ENCODE peak calls at places on chromosomes 13 and 19, in four cellular contexts. One of them, this sample, is unnamed.

GRCh38 chr13:100528820-100529219 is 59.8 kb downstream of the GGACT start:
- DNase-seq in IMR-90: no peak
- DNase-seq in H9: no peak
- DNase-seq in mesendoderm: no peak
- DNase-seq in this sample: no peak

GRCh38 chr19:10760268-10760944 is 42.5 kb downstream of the DNM2 start:
- DNase-seq in mesendoderm: peak; percentile 48
- DNase-seq in H9: no peak
- DNase-seq in IMR-90: no peak
- DNase-seq in this sample: no peak

GRCh38 chr13:30829145-30829544 is 76.9 kb upstream of the MEDAG start:
- DNase-seq in H9: no peak
- DNase-seq in mesendoderm: no peak
- DNase-seq in IMR-90: peak; percentile 82
- DNase-seq in this sample: no peak

GRCh38 chr19:36489920-36490415 is 607 bp upstream of the ZNF566 start:
- DNase-seq in H9: peak; percentile 96
- DNase-seq in mesendoderm: peak; percentile 99
- DNase-seq in IMR-90: peak; percentile 95
- DNase-seq in this sample: peak; percentile 93

GRCh38 chr19:18832331-18833140 is 777 bp downstream of the UPF1 start:
- DNase-seq in IMR-90: no peak
- DNase-seq in H9: peak; percentile 57
- DNase-seq in mesendoderm: peak; percentile 78
- DNase-seq in this sample: no peak

GRCh38 chr19:6220385-6221191 is 59.2 kb downstream of the MLLT1 start:
- DNase-seq in H9: no peak
- DNase-seq in IMR-90: peak; percentile 64
- DNase-seq in mesendoderm: no peak
- DNase-seq in this sample: no peak

GRCh38 chr19:44754743-44755066 is 6.2 kb downstream of the BCL3 start:
- DNase-seq in H9: no peak
- DNase-seq in IMR-90: no peak
- DNase-seq in mesendoderm: no peak
- DNase-seq in this sample: no peak

GRCh38 chr13:47027797-47028437 is 131.1 kb upstream of the HTR2A start:
- DNase-seq in H9: no peak
- DNase-seq in IMR-90: no peak
- DNase-seq in mesendoderm: peak; percentile 55
- DNase-seq in this sample: no peak

GRCh38 chr19:24086974-24087595 is at the start of gene ZNF254:
- DNase-seq in mesendoderm: peak; percentile 99
- DNase-seq in H9: peak; percentile 97
- DNase-seq in IMR-90: peak; percentile 95
- DNase-seq in this sample: peak; percentile 82

GRCh38 chr13:70960841-70961443 is 852.7 kb upstream of the KLHL1 start:
- DNase-seq in mesendoderm: peak; percentile 27
- DNase-seq in IMR-90: peak; percentile 13
- DNase-seq in H9: no peak
- DNase-seq in this sample: no peak

GRCh38 chr13:110340812-110341444 is 33.8 kb downstream of the COL4A2 start:
- DNase-seq in H9: no peak
- DNase-seq in IMR-90: peak; percentile 93
- DNase-seq in mesendoderm: peak; percentile 59
- DNase-seq in this sample: no peak

GRCh38 chr13:19083340-19083739 is 98.3 kb downstream of the TUBA3C start:
- DNase-seq in IMR-90: no peak
- DNase-seq in mesendoderm: no peak
- DNase-seq in H9: no peak
- DNase-seq in this sample: no peak

GRCh38 chr13:76523740-76524382 is 362.3 kb downstream of the KCTD12 start:
- DNase-seq in IMR-90: no peak
- DNase-seq in mesendoderm: peak; percentile 18
- DNase-seq in H9: no peak
- DNase-seq in this sample: no peak

GRCh38 chr13:31175847-31176536 is 14.3 kb upstream of the HSPH1 start:
- DNase-seq in H9: no peak
- DNase-seq in mesendoderm: no peak
- DNase-seq in IMR-90: no peak
- DNase-seq in this sample: no peak

GRCh38 chr13:38849316-38849715 is 141.3 kb downstream of the STOML3 start:
- DNase-seq in H9: no peak
- DNase-seq in IMR-90: no peak
- DNase-seq in mesendoderm: no peak
- DNase-seq in this sample: no peak

GRCh38 chr13:108595416-108596257 is 33.8 kb upstream of the MYO16 start:
- DNase-seq in mesendoderm: peak; percentile 23
- DNase-seq in IMR-90: no peak
- DNase-seq in H9: no peak
- DNase-seq in this sample: no peak

GRCh38 chr19:489418-490196 is 6.7 kb upstream of the MADCAM1 start:
- DNase-seq in mesendoderm: peak; percentile 63
- DNase-seq in IMR-90: peak; percentile 8
- DNase-seq in H9: peak; percentile 64
- DNase-seq in this sample: peak; percentile 73

GRCh38 chr13:38223093-38223492 is 126.6 kb upstream of the UFM1 start:
- DNase-seq in mesendoderm: peak; percentile 68
- DNase-seq in IMR-90: peak; percentile 1
- DNase-seq in H9: no peak
- DNase-seq in this sample: no peak

GRCh38 chr19:13024958-13025653 is 29.8 kb downstream of the NFIX start:
- DNase-seq in mesendoderm: peak; percentile 50
- DNase-seq in H9: peak; percentile 71
- DNase-seq in IMR-90: no peak
- DNase-seq in this sample: peak; percentile 72

GRCh38 chr13:68023838-68024581 is 793.9 kb upstream of the PCDH9 start:
- DNase-seq in IMR-90: no peak
- DNase-seq in H9: peak; percentile 27
- DNase-seq in mesendoderm: no peak
- DNase-seq in this sample: peak; percentile 7

GRCh38 chr19:3809881-3810707 is 23.9 kb upstream of the MATK start:
- DNase-seq in IMR-90: no peak
- DNase-seq in H9: no peak
- DNase-seq in mesendoderm: no peak
- DNase-seq in this sample: no peak

GRCh38 chr13:25085125-25085742 is 10.7 kb upstream of the PABPC3 start:
- DNase-seq in mesendoderm: peak; percentile 70
- DNase-seq in IMR-90: peak; percentile 26
- DNase-seq in H9: peak; percentile 54
- DNase-seq in this sample: no peak

GRCh38 chr19:16824658-16825311 is 4.4 kb upstream of the SIN3B start:
- DNase-seq in H9: no peak
- DNase-seq in mesendoderm: peak; percentile 58
- DNase-seq in IMR-90: peak; percentile 51
- DNase-seq in this sample: no peak

GRCh38 chr13:76330756-76331155 is 555.4 kb downstream of the KCTD12 start:
- DNase-seq in mesendoderm: no peak
- DNase-seq in H9: no peak
- DNase-seq in IMR-90: no peak
- DNase-seq in this sample: no peak

GRCh38 chr19:46626441-46626840 is 1.6 kb upstream of the PTGIR start:
- DNase-seq in H9: no peak
- DNase-seq in IMR-90: no peak
- DNase-seq in mesendoderm: no peak
- DNase-seq in this sample: no peak

GRCh38 chr19:46625731-46626130 is 842 bp upstream of the PTGIR start:
- DNase-seq in IMR-90: no peak
- DNase-seq in H9: no peak
- DNase-seq in mesendoderm: no peak
- DNase-seq in this sample: no peak

GRCh38 chr19:46623915-46624502 is 880 bp downstream of the PTGIR start:
- DNase-seq in mesendoderm: no peak
- DNase-seq in H9: no peak
- DNase-seq in IMR-90: no peak
- DNase-seq in this sample: no peak

GRCh38 chr19:46622118-46622446 is 2.8 kb downstream of the PTGIR start:
- DNase-seq in mesendoderm: no peak
- DNase-seq in IMR-90: no peak
- DNase-seq in H9: no peak
- DNase-seq in this sample: no peak

DNA sequence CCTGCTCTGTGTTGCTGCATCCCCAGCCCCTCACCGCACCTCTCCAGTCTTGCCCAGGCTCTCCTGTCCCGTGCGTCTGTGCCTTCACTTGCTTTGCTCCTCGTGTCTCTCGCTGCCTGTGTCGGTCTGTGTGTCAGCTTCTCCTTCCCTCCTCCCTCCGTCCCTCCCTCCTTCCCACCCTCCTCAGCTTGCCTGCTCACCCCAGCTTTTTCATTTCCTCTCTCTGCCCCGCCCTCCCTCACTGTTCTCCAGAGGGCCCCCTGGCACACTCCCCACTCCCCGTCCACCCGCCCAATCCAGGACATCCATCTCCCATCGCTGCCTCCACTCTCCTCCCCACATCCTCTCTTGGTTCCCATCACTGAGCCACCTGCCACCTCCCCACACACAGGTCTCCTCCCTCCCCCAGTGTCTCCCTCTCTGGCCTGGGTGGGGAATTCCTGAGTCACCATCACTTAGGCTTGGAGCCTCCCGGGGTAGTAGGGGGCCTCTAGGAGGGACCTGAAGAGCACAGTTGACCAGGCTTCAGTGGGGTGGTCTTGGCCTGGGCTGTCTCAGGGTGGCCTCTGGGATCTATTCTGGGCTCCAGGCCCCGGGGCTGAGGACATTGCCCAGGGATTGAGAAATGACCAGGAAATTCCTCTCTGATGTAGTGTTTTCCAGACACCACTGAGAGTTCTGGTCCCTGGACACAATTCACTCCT is at the start of gene PTGIR:
- DNase-seq in mesendoderm: peak; percentile 58
- DNase-seq in IMR-90: peak; percentile 78
- DNase-seq in H9: no peak
- DNase-seq in this sample: no peak
- H3K56ac ChIP-seq in mesendoderm: peak within 1 kb of the TSS; percentile 15
- H3K56ac ChIP-seq in IMR-90: peak within 1 kb of the TSS; percentile 51
- H3K56ac ChIP-seq in H9: no peak within 1 kb of the TSS
- H3K56ac ChIP-seq in this sample: no peak within 1 kb of the TSS

DNA sequence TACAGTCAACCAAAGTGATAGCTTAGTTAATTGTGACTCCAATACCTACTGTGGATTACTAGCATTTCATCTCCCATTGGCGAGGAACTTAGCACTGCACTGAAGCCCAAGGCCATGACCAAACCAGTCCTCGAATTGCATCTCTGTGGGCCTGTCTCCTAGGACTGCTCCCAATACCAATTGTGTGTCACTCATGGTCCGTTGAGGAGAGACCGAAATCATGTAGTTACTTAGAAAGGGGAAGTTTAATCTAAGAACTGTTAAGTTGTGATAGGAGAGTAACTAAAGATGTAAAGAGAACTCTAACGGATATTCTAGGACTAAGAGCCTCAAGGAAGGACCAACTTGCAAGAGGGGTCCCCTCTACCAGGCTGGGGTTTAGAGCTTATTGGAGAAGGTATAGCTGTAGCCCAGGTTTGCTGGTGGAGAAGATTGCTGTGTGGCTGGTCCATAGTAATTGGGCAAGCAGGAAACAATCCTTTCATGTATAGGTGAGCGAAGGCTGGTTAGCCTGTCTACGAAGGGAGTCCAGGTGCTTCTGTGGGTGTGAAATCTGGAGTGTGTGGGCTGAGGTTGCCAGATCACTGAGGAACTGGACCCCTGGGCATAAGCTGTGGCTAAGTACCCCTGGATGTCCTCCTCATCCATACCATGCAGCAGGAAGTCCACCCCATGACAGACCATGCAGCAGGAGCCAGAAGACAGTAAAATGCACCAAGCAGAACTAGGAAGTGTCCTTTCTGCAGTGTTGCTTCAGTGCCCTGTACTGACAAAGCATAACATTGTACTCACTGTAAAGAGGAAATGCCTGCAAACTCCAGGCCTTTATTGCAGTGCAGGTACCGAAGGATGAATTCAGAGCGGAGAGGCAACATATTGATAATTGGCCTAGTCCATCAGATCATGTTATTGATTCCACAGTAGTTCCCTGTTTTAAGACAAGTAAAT is 30.8 kb downstream of the DNAJC3 start:
- DNase-seq in IMR-90: no peak
- DNase-seq in mesendoderm: no peak
- DNase-seq in H9: no peak
- DNase-seq in this sample: no peak
- H3K56ac ChIP-seq in IMR-90: no peak overlapping the region
- H3K56ac ChIP-seq in mesendoderm: no peak overlapping the region
- H3K56ac ChIP-seq in H9: no peak overlapping the region
- H3K56ac ChIP-seq in this sample: no peak overlapping the region

GRCh38 chr19:15563325-15563794 is 51.7 kb upstream of the CYP4F8 start:
- DNase-seq in IMR-90: no peak
- DNase-seq in mesendoderm: no peak
- DNase-seq in H9: peak; percentile 48
- DNase-seq in this sample: no peak
- H3K56ac ChIP-seq in IMR-90: no peak overlapping the region
- H3K56ac ChIP-seq in mesendoderm: no peak overlapping the region
- H3K56ac ChIP-seq in H9: no peak overlapping the region
- H3K56ac ChIP-seq in this sample: no peak overlapping the region

DNA sequence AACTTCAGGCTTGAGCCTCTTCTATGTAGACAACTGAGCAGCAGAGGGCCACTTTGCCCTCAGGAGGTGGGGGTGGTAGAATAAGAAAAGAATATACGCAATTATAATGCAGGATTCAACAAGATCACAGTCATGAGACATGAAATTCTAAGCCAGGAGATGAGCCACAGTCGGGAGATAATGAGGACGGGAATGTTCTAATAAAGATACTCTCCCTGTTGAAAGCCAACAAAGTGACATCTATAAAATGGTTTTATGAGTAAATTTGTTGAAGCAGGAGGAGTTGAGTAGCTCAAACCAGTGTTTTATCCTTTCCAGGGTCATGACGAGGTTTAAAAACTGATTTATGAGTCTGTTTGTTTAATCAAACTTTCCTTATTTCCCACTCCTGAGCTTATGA is 152.0 kb upstream of the SERP2 start:
- DNase-seq in IMR-90: no peak
- DNase-seq in mesendoderm: no peak
- DNase-seq in H9: no peak
- DNase-seq in this sample: no peak
- H3K56ac ChIP-seq in IMR-90: no peak overlapping the region
- H3K56ac ChIP-seq in mesendoderm: no peak overlapping the region
- H3K56ac ChIP-seq in H9: no peak overlapping the region
- H3K56ac ChIP-seq in this sample: no peak overlapping the region

DNA sequence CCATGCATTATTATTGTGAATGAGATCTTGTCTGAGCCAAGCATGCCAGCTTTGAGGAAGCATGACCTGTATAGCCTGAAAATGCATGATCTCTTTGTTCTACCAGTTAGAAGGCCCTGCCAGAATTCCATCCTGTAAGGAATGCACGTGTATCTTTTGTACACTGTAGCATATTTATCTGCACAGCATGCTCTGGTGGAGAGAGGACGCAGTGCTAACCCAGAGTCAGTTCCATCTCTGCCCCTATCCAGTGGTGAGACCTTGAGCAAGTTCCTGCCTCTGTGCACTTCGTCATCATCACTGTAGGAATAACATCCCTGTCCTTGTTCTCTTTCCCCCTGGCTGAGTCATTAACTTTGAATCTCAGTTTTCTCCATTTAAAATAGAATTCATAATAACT is 233.8 kb downstream of the SLC7A1 start:
- DNase-seq in H9: no peak
- DNase-seq in IMR-90: no peak
- DNase-seq in mesendoderm: no peak
- DNase-seq in this sample: no peak
- H3K56ac ChIP-seq in H9: no peak overlapping the region
- H3K56ac ChIP-seq in IMR-90: no peak overlapping the region
- H3K56ac ChIP-seq in mesendoderm: no peak overlapping the region
- H3K56ac ChIP-seq in this sample: no peak overlapping the region

This sample was measured in H1.